ENCODE peak calls at places on chromosomes 6 and 20, in six cellular contexts. E is stimulated activated CD8-positive, alpha-beta memory T cell treated with anti-CD3 and anti-CD28 coated beads, Interleukin-15, amount 100 ng/mL, for 1 hour; R is NCI-H1105; W is germinal center; Z is hepatocyte; A is HS-5. F is an unnamed sample.
A peak's percentile ranks its signal among the peaks of the same experiment; 100 is the strongest.

GRCh38 chr20:36107881-36108280 is 46.7 kb upstream of the EPB41L1 start:
- DNase-seq in R (no peak), A (no peak), W (no peak), E (no peak), Z (no peak), F (peak; percentile 68)

GRCh38 chr6:139881728-139882211 is 507.3 kb upstream of the CITED2 start:
- DNase-seq in A (no peak), R (peak; percentile 12), Z (peak; percentile 21), E (no peak), W (peak; percentile 34), F (peak; percentile 49)

GRCh38 chr6:132131777-132132176 is 180.6 kb upstream of the CCN2 start:
- DNase-seq in R (no peak), A (peak; percentile 88), W (peak; percentile 25), E (no peak), Z (peak; percentile 86), F (peak; percentile 17)

GRCh38 chr6:17341891-17342290 is 51.5 kb upstream of the CAP2 start:
- DNase-seq in A (no peak), Z (no peak), R (no peak), W (no peak), E (no peak), F (no peak)

GRCh38 chr20:44496976-44497375 is 21.3 kb downstream of the TTPAL start:
- DNase-seq in Z (no peak), E (no peak), R (no peak), W (no peak), A (peak; percentile 95), F (no peak)

GRCh38 chr6:36595168-36595818 is 1.1 kb downstream of the SRSF3 start:
- DNase-seq in Z (no peak), A (no peak), R (no peak), W (no peak), E (no peak), F (no peak)

GRCh38 chr6:98824163-98824906 is 10.0 kb upstream of the POU3F2 start:
- DNase-seq in Z (no peak), W (no peak), R (no peak), A (no peak), E (no peak), F (no peak)

GRCh38 chr20:24608926-24609667 is 139.7 kb downstream of the SYNDIG1 start:
- DNase-seq in W (peak; percentile 54), E (no peak), A (no peak), Z (no peak), R (no peak), F (no peak)

GRCh38 chr20:44733341-44734069 is 12.2 kb upstream of the KCNK15 start:
- DNase-seq in A (no peak), E (peak; percentile 14), W (peak; percentile 61), Z (peak; percentile 85), R (peak; percentile 42), F (peak; percentile 62)

GRCh38 chr6:45966797-45967196 is 48.9 kb downstream of the CLIC5 start:
- DNase-seq in E (no peak), W (no peak), A (no peak), R (no peak), Z (no peak), F (peak; percentile 28)

GRCh38 chr6:155196891-155197290 is 66.9 kb upstream of the CLDN20 start:
- DNase-seq in E (no peak), W (no peak), Z (no peak), A (no peak), R (peak; percentile 56), F (no peak)

GRCh38 chr20:21707267-21707666 is 1.8 kb downstream of the PAX1 start:
- DNase-seq in A (no peak), Z (no peak), E (no peak), R (no peak), W (no peak), F (no peak)

F was measured in small intestine.